ENCODE peak calls at places on chromosomes 7 and 10, in ten cellular contexts. One of them, this sample, is unnamed.

GRCh38 chr10:14820010-14820774 is 17.6 kb downstream of the CDNF start:
- DNase-seq in activated CD4-positive, alpha-beta T cell treated with anti-CD3 and anti-CD28 coated beads, Interleukin-2, amount 50 U/mL, for 1 hour: no peak
- DNase-seq in NCI-H524: no peak
- DNase-seq in thoracic aorta: no peak
- DNase-seq in adrenal gland: no peak
- DNase-seq in putamen: peak
- DNase-seq in OCI-LY7: no peak
- DNase-seq in activated CD8-positive, alpha-beta memory T cell treated with anti-CD3 and anti-CD28 coated beads, Interleukin-2, amount 50 U/mL, for 48 hours: no peak
- DNase-seq in HS-5: peak
- DNase-seq in T47D: no peak
- DNase-seq in this sample: no peak

GRCh38 chr10:22245567-22245966 is 27.8 kb upstream of the EBLN1 start:
- DNase-seq in adrenal gland: no peak
- DNase-seq in activated CD4-positive, alpha-beta T cell treated with anti-CD3 and anti-CD28 coated beads, Interleukin-2, amount 50 U/mL, for 1 hour: no peak
- DNase-seq in OCI-LY7: no peak
- DNase-seq in HS-5: no peak
- DNase-seq in activated CD8-positive, alpha-beta memory T cell treated with anti-CD3 and anti-CD28 coated beads, Interleukin-2, amount 50 U/mL, for 48 hours: no peak
- DNase-seq in NCI-H524: no peak
- DNase-seq in thoracic aorta: no peak
- DNase-seq in putamen: no peak
- DNase-seq in T47D: no peak
- DNase-seq in this sample: no peak

GRCh38 chr7:12861070-12861469 is 173.6 kb downstream of the ARL4A start:
- DNase-seq in T47D: no peak
- DNase-seq in activated CD8-positive, alpha-beta memory T cell treated with anti-CD3 and anti-CD28 coated beads, Interleukin-2, amount 50 U/mL, for 48 hours: no peak
- DNase-seq in thoracic aorta: no peak
- DNase-seq in activated CD4-positive, alpha-beta T cell treated with anti-CD3 and anti-CD28 coated beads, Interleukin-2, amount 50 U/mL, for 1 hour: no peak
- DNase-seq in NCI-H524: no peak
- DNase-seq in putamen: peak
- DNase-seq in OCI-LY7: no peak
- DNase-seq in HS-5: no peak
- DNase-seq in adrenal gland: no peak
- DNase-seq in this sample: no peak

GRCh38 chr10:59387951-59388431 is 25.6 kb upstream of the FAM13C start:
- DNase-seq in thoracic aorta: no peak
- DNase-seq in adrenal gland: peak
- DNase-seq in putamen: no peak
- DNase-seq in OCI-LY7: no peak
- DNase-seq in activated CD4-positive, alpha-beta T cell treated with anti-CD3 and anti-CD28 coated beads, Interleukin-2, amount 50 U/mL, for 1 hour: no peak
- DNase-seq in NCI-H524: no peak
- DNase-seq in activated CD8-positive, alpha-beta memory T cell treated with anti-CD3 and anti-CD28 coated beads, Interleukin-2, amount 50 U/mL, for 48 hours: no peak
- DNase-seq in HS-5: peak
- DNase-seq in T47D: no peak
- DNase-seq in this sample: no peak

GRCh38 chr10:4291995-4292394 is 507.0 kb upstream of the KLF6 start:
- DNase-seq in adrenal gland: no peak
- DNase-seq in T47D: no peak
- DNase-seq in putamen: no peak
- DNase-seq in thoracic aorta: no peak
- DNase-seq in NCI-H524: no peak
- DNase-seq in activated CD4-positive, alpha-beta T cell treated with anti-CD3 and anti-CD28 coated beads, Interleukin-2, amount 50 U/mL, for 1 hour: no peak
- DNase-seq in activated CD8-positive, alpha-beta memory T cell treated with anti-CD3 and anti-CD28 coated beads, Interleukin-2, amount 50 U/mL, for 48 hours: no peak
- DNase-seq in OCI-LY7: no peak
- DNase-seq in HS-5: no peak
- DNase-seq in this sample: no peak

GRCh38 chr10:132904169-132904813 is 38.1 kb downstream of the CFAP46 start:
- DNase-seq in OCI-LY7: peak
- DNase-seq in adrenal gland: peak
- DNase-seq in putamen: no peak
- DNase-seq in thoracic aorta: no peak
- DNase-seq in activated CD4-positive, alpha-beta T cell treated with anti-CD3 and anti-CD28 coated beads, Interleukin-2, amount 50 U/mL, for 1 hour: peak
- DNase-seq in NCI-H524: peak
- DNase-seq in T47D: peak
- DNase-seq in HS-5: no peak
- DNase-seq in activated CD8-positive, alpha-beta memory T cell treated with anti-CD3 and anti-CD28 coated beads, Interleukin-2, amount 50 U/mL, for 48 hours: peak
- DNase-seq in this sample: no peak

GRCh38 chr7:80478683-80479082 is 33.2 kb downstream of the GNAT3 start:
- DNase-seq in putamen: no peak
- DNase-seq in activated CD8-positive, alpha-beta memory T cell treated with anti-CD3 and anti-CD28 coated beads, Interleukin-2, amount 50 U/mL, for 48 hours: no peak
- DNase-seq in HS-5: peak
- DNase-seq in NCI-H524: no peak
- DNase-seq in OCI-LY7: no peak
- DNase-seq in activated CD4-positive, alpha-beta T cell treated with anti-CD3 and anti-CD28 coated beads, Interleukin-2, amount 50 U/mL, for 1 hour: no peak
- DNase-seq in thoracic aorta: no peak
- DNase-seq in adrenal gland: no peak
- DNase-seq in T47D: no peak
- DNase-seq in this sample: no peak

GRCh38 chr10:27513451-27514191 is 9.5 kb downstream of the RAB18 start:
- DNase-seq in HS-5: no peak
- DNase-seq in NCI-H524: no peak
- DNase-seq in T47D: no peak
- DNase-seq in activated CD4-positive, alpha-beta T cell treated with anti-CD3 and anti-CD28 coated beads, Interleukin-2, amount 50 U/mL, for 1 hour: no peak
- DNase-seq in thoracic aorta: no peak
- DNase-seq in OCI-LY7: no peak
- DNase-seq in putamen: no peak
- DNase-seq in activated CD8-positive, alpha-beta memory T cell treated with anti-CD3 and anti-CD28 coated beads, Interleukin-2, amount 50 U/mL, for 48 hours: no peak
- DNase-seq in adrenal gland: no peak
- DNase-seq in this sample: no peak

GRCh38 chr10:79932841-79933379 is 16.0 kb downstream of the SFTPD start:
- DNase-seq in T47D: no peak
- DNase-seq in activated CD8-positive, alpha-beta memory T cell treated with anti-CD3 and anti-CD28 coated beads, Interleukin-2, amount 50 U/mL, for 48 hours: no peak
- DNase-seq in activated CD4-positive, alpha-beta T cell treated with anti-CD3 and anti-CD28 coated beads, Interleukin-2, amount 50 U/mL, for 1 hour: no peak
- DNase-seq in HS-5: no peak
- DNase-seq in NCI-H524: no peak
- DNase-seq in putamen: no peak
- DNase-seq in thoracic aorta: no peak
- DNase-seq in OCI-LY7: no peak
- DNase-seq in adrenal gland: no peak
- DNase-seq in this sample: no peak

GRCh38 chr7:111005445-111005844 is 85.5 kb upstream of the LRRN3 start:
- DNase-seq in HS-5: no peak
- DNase-seq in activated CD4-positive, alpha-beta T cell treated with anti-CD3 and anti-CD28 coated beads, Interleukin-2, amount 50 U/mL, for 1 hour: no peak
- DNase-seq in T47D: no peak
- DNase-seq in NCI-H524: peak
- DNase-seq in OCI-LY7: no peak
- DNase-seq in thoracic aorta: no peak
- DNase-seq in putamen: no peak
- DNase-seq in activated CD8-positive, alpha-beta memory T cell treated with anti-CD3 and anti-CD28 coated beads, Interleukin-2, amount 50 U/mL, for 48 hours: no peak
- DNase-seq in adrenal gland: no peak
- DNase-seq in this sample: no peak

GRCh38 chr7:151063212-151063561 is 3.8 kb downstream of the SLC4A2 start:
- DNase-seq in HS-5: no peak
- DNase-seq in activated CD4-positive, alpha-beta T cell treated with anti-CD3 and anti-CD28 coated beads, Interleukin-2, amount 50 U/mL, for 1 hour: no peak
- DNase-seq in NCI-H524: no peak
- DNase-seq in putamen: no peak
- DNase-seq in adrenal gland: peak
- DNase-seq in activated CD8-positive, alpha-beta memory T cell treated with anti-CD3 and anti-CD28 coated beads, Interleukin-2, amount 50 U/mL, for 48 hours: no peak
- DNase-seq in OCI-LY7: no peak
- DNase-seq in T47D: no peak
- DNase-seq in thoracic aorta: no peak
- DNase-seq in this sample: no peak

GRCh38 chr10:3754727-3755439 is 30.1 kb downstream of the KLF6 start:
- DNase-seq in NCI-H524: no peak
- DNase-seq in T47D: no peak
- DNase-seq in OCI-LY7: no peak
- DNase-seq in activated CD4-positive, alpha-beta T cell treated with anti-CD3 and anti-CD28 coated beads, Interleukin-2, amount 50 U/mL, for 1 hour: no peak
- DNase-seq in adrenal gland: peak
- DNase-seq in activated CD8-positive, alpha-beta memory T cell treated with anti-CD3 and anti-CD28 coated beads, Interleukin-2, amount 50 U/mL, for 48 hours: peak
- DNase-seq in putamen: peak
- DNase-seq in HS-5: no peak
- DNase-seq in thoracic aorta: no peak
- DNase-seq in this sample: no peak

GRCh38 chr7:92997144-92997543 is 120.6 kb downstream of the SAMD9 start:
- DNase-seq in HS-5: no peak
- DNase-seq in putamen: no peak
- DNase-seq in activated CD4-positive, alpha-beta T cell treated with anti-CD3 and anti-CD28 coated beads, Interleukin-2, amount 50 U/mL, for 1 hour: no peak
- DNase-seq in NCI-H524: peak
- DNase-seq in thoracic aorta: no peak
- DNase-seq in T47D: no peak
- DNase-seq in activated CD8-positive, alpha-beta memory T cell treated with anti-CD3 and anti-CD28 coated beads, Interleukin-2, amount 50 U/mL, for 48 hours: no peak
- DNase-seq in adrenal gland: no peak
- DNase-seq in OCI-LY7: no peak
- DNase-seq in this sample: no peak

GRCh38 chr10:113386005-113386404 is 166.8 kb upstream of the HABP2 start:
- DNase-seq in thoracic aorta: no peak
- DNase-seq in OCI-LY7: no peak
- DNase-seq in HS-5: peak
- DNase-seq in activated CD4-positive, alpha-beta T cell treated with anti-CD3 and anti-CD28 coated beads, Interleukin-2, amount 50 U/mL, for 1 hour: no peak
- DNase-seq in NCI-H524: no peak
- DNase-seq in putamen: no peak
- DNase-seq in adrenal gland: peak
- DNase-seq in activated CD8-positive, alpha-beta memory T cell treated with anti-CD3 and anti-CD28 coated beads, Interleukin-2, amount 50 U/mL, for 48 hours: no peak
- DNase-seq in T47D: no peak
- DNase-seq in this sample: no peak

GRCh38 chr7:12623885-12624498 is 53.5 kb downstream of the SCIN start:
- DNase-seq in T47D: no peak
- DNase-seq in adrenal gland: no peak
- DNase-seq in activated CD8-positive, alpha-beta memory T cell treated with anti-CD3 and anti-CD28 coated beads, Interleukin-2, amount 50 U/mL, for 48 hours: no peak
- DNase-seq in HS-5: peak
- DNase-seq in putamen: peak
- DNase-seq in activated CD4-positive, alpha-beta T cell treated with anti-CD3 and anti-CD28 coated beads, Interleukin-2, amount 50 U/mL, for 1 hour: no peak
- DNase-seq in OCI-LY7: no peak
- DNase-seq in NCI-H524: peak
- DNase-seq in thoracic aorta: no peak
- DNase-seq in this sample: no peak

GRCh38 chr7:30647589-30647988 is 34.7 kb downstream of the CRHR2 start:
- DNase-seq in activated CD8-positive, alpha-beta memory T cell treated with anti-CD3 and anti-CD28 coated beads, Interleukin-2, amount 50 U/mL, for 48 hours: peak
- DNase-seq in T47D: no peak
- DNase-seq in putamen: no peak
- DNase-seq in thoracic aorta: no peak
- DNase-seq in OCI-LY7: no peak
- DNase-seq in adrenal gland: peak
- DNase-seq in activated CD4-positive, alpha-beta T cell treated with anti-CD3 and anti-CD28 coated beads, Interleukin-2, amount 50 U/mL, for 1 hour: no peak
- DNase-seq in NCI-H524: peak
- DNase-seq in HS-5: no peak
- DNase-seq in this sample: peak

GRCh38 chr7:74026406-74027123 is 1.4 kb upstream of the ELN start:
- DNase-seq in HS-5: no peak
- DNase-seq in OCI-LY7: peak
- DNase-seq in thoracic aorta: peak
- DNase-seq in putamen: peak
- DNase-seq in T47D: peak
- DNase-seq in adrenal gland: peak
- DNase-seq in activated CD8-positive, alpha-beta memory T cell treated with anti-CD3 and anti-CD28 coated beads, Interleukin-2, amount 50 U/mL, for 48 hours: peak
- DNase-seq in activated CD4-positive, alpha-beta T cell treated with anti-CD3 and anti-CD28 coated beads, Interleukin-2, amount 50 U/mL, for 1 hour: peak
- DNase-seq in NCI-H524: peak
- DNase-seq in this sample: peak

GRCh38 chr7:24756989-24757798 is at the start of gene GSDME:
- DNase-seq in HS-5: peak
- DNase-seq in thoracic aorta: no peak
- DNase-seq in OCI-LY7: peak
- DNase-seq in NCI-H524: peak
- DNase-seq in activated CD8-positive, alpha-beta memory T cell treated with anti-CD3 and anti-CD28 coated beads, Interleukin-2, amount 50 U/mL, for 48 hours: peak
- DNase-seq in adrenal gland: peak
- DNase-seq in activated CD4-positive, alpha-beta T cell treated with anti-CD3 and anti-CD28 coated beads, Interleukin-2, amount 50 U/mL, for 1 hour: peak
- DNase-seq in T47D: peak
- DNase-seq in putamen: peak
- DNase-seq in this sample: peak

GRCh38 chr7:74187915-74188675 is 13.9 kb downstream of the EIF4H start:
- DNase-seq in activated CD8-positive, alpha-beta memory T cell treated with anti-CD3 and anti-CD28 coated beads, Interleukin-2, amount 50 U/mL, for 48 hours: no peak
- DNase-seq in adrenal gland: no peak
- DNase-seq in thoracic aorta: no peak
- DNase-seq in HS-5: peak
- DNase-seq in T47D: no peak
- DNase-seq in OCI-LY7: no peak
- DNase-seq in NCI-H524: no peak
- DNase-seq in activated CD4-positive, alpha-beta T cell treated with anti-CD3 and anti-CD28 coated beads, Interleukin-2, amount 50 U/mL, for 1 hour: no peak
- DNase-seq in putamen: no peak
- DNase-seq in this sample: no peak

GRCh38 chr10:103427866-103428265 is 24.3 kb downstream of the CALHM2 start:
- DNase-seq in activated CD8-positive, alpha-beta memory T cell treated with anti-CD3 and anti-CD28 coated beads, Interleukin-2, amount 50 U/mL, for 48 hours: no peak
- DNase-seq in adrenal gland: no peak
- DNase-seq in putamen: no peak
- DNase-seq in HS-5: no peak
- DNase-seq in NCI-H524: no peak
- DNase-seq in OCI-LY7: no peak
- DNase-seq in activated CD4-positive, alpha-beta T cell treated with anti-CD3 and anti-CD28 coated beads, Interleukin-2, amount 50 U/mL, for 1 hour: no peak
- DNase-seq in thoracic aorta: no peak
- DNase-seq in T47D: no peak
- DNase-seq in this sample: no peak

GRCh38 chr10:62323751-62324150 is 50.4 kb upstream of the ZNF365 start:
- DNase-seq in activated CD4-positive, alpha-beta T cell treated with anti-CD3 and anti-CD28 coated beads, Interleukin-2, amount 50 U/mL, for 1 hour: no peak
- DNase-seq in HS-5: peak
- DNase-seq in activated CD8-positive, alpha-beta memory T cell treated with anti-CD3 and anti-CD28 coated beads, Interleukin-2, amount 50 U/mL, for 48 hours: no peak
- DNase-seq in NCI-H524: no peak
- DNase-seq in OCI-LY7: no peak
- DNase-seq in thoracic aorta: no peak
- DNase-seq in T47D: no peak
- DNase-seq in adrenal gland: no peak
- DNase-seq in putamen: no peak
- DNase-seq in this sample: no peak

GRCh38 chr7:95993420-95993819 is 221.1 kb downstream of the DYNC1I1 start:
- DNase-seq in HS-5: no peak
- DNase-seq in thoracic aorta: no peak
- DNase-seq in activated CD4-positive, alpha-beta T cell treated with anti-CD3 and anti-CD28 coated beads, Interleukin-2, amount 50 U/mL, for 1 hour: no peak
- DNase-seq in T47D: no peak
- DNase-seq in NCI-H524: no peak
- DNase-seq in OCI-LY7: no peak
- DNase-seq in adrenal gland: no peak
- DNase-seq in putamen: no peak
- DNase-seq in activated CD8-positive, alpha-beta memory T cell treated with anti-CD3 and anti-CD28 coated beads, Interleukin-2, amount 50 U/mL, for 48 hours: no peak
- DNase-seq in this sample: no peak

GRCh38 chr10:24272374-24272773 is 63.4 kb downstream of the KIAA1217 start:
- DNase-seq in adrenal gland: no peak
- DNase-seq in OCI-LY7: no peak
- DNase-seq in activated CD8-positive, alpha-beta memory T cell treated with anti-CD3 and anti-CD28 coated beads, Interleukin-2, amount 50 U/mL, for 48 hours: no peak
- DNase-seq in activated CD4-positive, alpha-beta T cell treated with anti-CD3 and anti-CD28 coated beads, Interleukin-2, amount 50 U/mL, for 1 hour: no peak
- DNase-seq in HS-5: no peak
- DNase-seq in T47D: no peak
- DNase-seq in NCI-H524: no peak
- DNase-seq in putamen: no peak
- DNase-seq in thoracic aorta: no peak
- DNase-seq in this sample: no peak

GRCh38 chr7:2510909-2511768 is 8.4 kb upstream of the LFNG start:
- DNase-seq in putamen: no peak
- DNase-seq in T47D: peak
- DNase-seq in activated CD4-positive, alpha-beta T cell treated with anti-CD3 and anti-CD28 coated beads, Interleukin-2, amount 50 U/mL, for 1 hour: peak
- DNase-seq in activated CD8-positive, alpha-beta memory T cell treated with anti-CD3 and anti-CD28 coated beads, Interleukin-2, amount 50 U/mL, for 48 hours: peak
- DNase-seq in OCI-LY7: peak
- DNase-seq in NCI-H524: peak
- DNase-seq in thoracic aorta: no peak
- DNase-seq in HS-5: no peak
- DNase-seq in adrenal gland: no peak
- DNase-seq in this sample: no peak

GRCh38 chr10:49194212-49194920 is 6.2 kb upstream of the TMEM273 start:
- DNase-seq in putamen: no peak
- DNase-seq in HS-5: no peak
- DNase-seq in NCI-H524: no peak
- DNase-seq in T47D: no peak
- DNase-seq in thoracic aorta: no peak
- DNase-seq in OCI-LY7: peak
- DNase-seq in adrenal gland: no peak
- DNase-seq in activated CD8-positive, alpha-beta memory T cell treated with anti-CD3 and anti-CD28 coated beads, Interleukin-2, amount 50 U/mL, for 48 hours: no peak
- DNase-seq in activated CD4-positive, alpha-beta T cell treated with anti-CD3 and anti-CD28 coated beads, Interleukin-2, amount 50 U/mL, for 1 hour: no peak
- DNase-seq in this sample: no peak

GRCh38 chr10:79457256-79457785 is 11.9 kb upstream of the ZCCHC24 start:
- DNase-seq in T47D: no peak
- DNase-seq in OCI-LY7: no peak
- DNase-seq in putamen: no peak
- DNase-seq in NCI-H524: no peak
- DNase-seq in adrenal gland: no peak
- DNase-seq in HS-5: no peak
- DNase-seq in activated CD4-positive, alpha-beta T cell treated with anti-CD3 and anti-CD28 coated beads, Interleukin-2, amount 50 U/mL, for 1 hour: no peak
- DNase-seq in thoracic aorta: no peak
- DNase-seq in activated CD8-positive, alpha-beta memory T cell treated with anti-CD3 and anti-CD28 coated beads, Interleukin-2, amount 50 U/mL, for 48 hours: no peak
- DNase-seq in this sample: no peak

GRCh38 chr10:98408799-98409198 is 6.2 kb downstream of the PYROXD2 start:
- DNase-seq in activated CD4-positive, alpha-beta T cell treated with anti-CD3 and anti-CD28 coated beads, Interleukin-2, amount 50 U/mL, for 1 hour: no peak
- DNase-seq in OCI-LY7: no peak
- DNase-seq in adrenal gland: no peak
- DNase-seq in activated CD8-positive, alpha-beta memory T cell treated with anti-CD3 and anti-CD28 coated beads, Interleukin-2, amount 50 U/mL, for 48 hours: no peak
- DNase-seq in HS-5: no peak
- DNase-seq in putamen: no peak
- DNase-seq in NCI-H524: no peak
- DNase-seq in thoracic aorta: no peak
- DNase-seq in T47D: no peak
- DNase-seq in this sample: no peak

GRCh38 chr7:30470163-30470770 is 8.3 kb downstream of the NOD1 start:
- DNase-seq in putamen: no peak
- DNase-seq in T47D: no peak
- DNase-seq in OCI-LY7: no peak
- DNase-seq in HS-5: no peak
- DNase-seq in adrenal gland: peak
- DNase-seq in NCI-H524: peak
- DNase-seq in activated CD8-positive, alpha-beta memory T cell treated with anti-CD3 and anti-CD28 coated beads, Interleukin-2, amount 50 U/mL, for 48 hours: peak
- DNase-seq in thoracic aorta: peak
- DNase-seq in activated CD4-positive, alpha-beta T cell treated with anti-CD3 and anti-CD28 coated beads, Interleukin-2, amount 50 U/mL, for 1 hour: no peak
- DNase-seq in this sample: peak

This sample was measured in type B pancreatic cell.